ENCODE peak calls at places on chromosomes 1 and 21, in four cellular contexts. R, H, I and B are unnamed samples.

GRCh38 chr21:39613029-39613934 is 542 bp downstream of the B3GALT5 start:
- DNase-seq in R (no peak), H (no peak), I (no peak), B (peak; percentile 33)

GRCh38 chr1:26529655-26530539 is at the start of gene RPS6KA1:
- DNase-seq in R (peak; percentile 14), H (peak; percentile 68), I (no peak), B (peak; percentile 9)

GRCh38 chr1:65425697-65426096 is 5.2 kb downstream of the LEPR start:
- DNase-seq in R (peak; percentile 89), H (no peak), I (no peak), B (peak; percentile 83)

GRCh38 chr1:113488576-113489177 is 98.4 kb downstream of the MAGI3 start:
- DNase-seq in R (no peak), H (no peak), I (no peak), B (no peak)

GRCh38 chr1:26705788-26706237 is 10.0 kb downstream of the ARID1A start:
- DNase-seq in R (peak; percentile 86), H (no peak), I (no peak), B (peak; percentile 87)

GRCh38 chr1:18297896-18298648 is 182.7 kb upstream of the KLHDC7A start:
- DNase-seq in R (no peak), H (no peak), I (no peak), B (no peak)

GRCh38 chr1:24910751-24911650 is 19.1 kb downstream of the RUNX3 start:
- DNase-seq in R (peak; percentile 24), H (no peak), I (no peak), B (peak; percentile 55)

GRCh38 chr1:960371-961131 is at the start of gene KLHL17:
- DNase-seq in R (peak; percentile 52), H (peak; percentile 80), I (no peak), B (peak; percentile 71)

GRCh38 chr1:38235705-38236104 is 189.1 kb upstream of the POU3F1 start:
- DNase-seq in R (peak; percentile 83), H (no peak), I (no peak), B (peak; percentile 60)

GRCh38 chr1:109133815-109134214 is 19.9 kb downstream of the ELAPOR1 start:
- DNase-seq in R (peak; percentile 12), H (peak; percentile 69), I (no peak), B (no peak)

GRCh38 chr1:69567847-69568434 is at the start of gene LRRC7:
- DNase-seq in R (no peak), H (peak; percentile 15), I (no peak), B (no peak)

DNA sequence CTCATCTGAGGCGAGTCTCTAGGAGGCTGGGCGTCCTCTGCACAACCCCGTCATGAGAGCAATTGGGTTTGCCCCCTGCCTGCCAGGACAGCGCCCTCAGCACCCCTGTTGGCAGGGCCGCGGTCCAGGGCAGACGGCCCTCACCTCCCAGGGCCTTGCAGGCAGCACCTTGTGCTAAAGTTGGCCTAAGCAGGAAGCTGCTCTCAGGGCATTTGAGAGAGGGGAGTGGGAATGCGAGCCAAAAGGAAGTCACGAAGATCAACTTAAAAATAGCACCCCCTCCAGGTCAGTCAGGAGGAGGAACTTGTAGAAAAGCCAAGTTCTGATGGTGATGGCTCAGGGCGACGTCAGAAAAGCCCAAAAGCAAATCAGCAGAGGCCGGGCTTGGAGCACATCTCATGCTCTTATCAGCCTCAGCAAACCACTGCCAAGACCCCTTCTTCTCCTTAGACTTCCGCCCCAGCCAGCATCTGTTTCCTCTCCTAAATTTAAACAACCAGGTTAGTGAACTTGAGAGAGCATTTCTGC is 12.6 kb upstream of the ADORA3 start:
- DNase-seq in R (peak; percentile 73), H (peak; percentile 58), I (peak; percentile 82), B (peak; percentile 51)
- TF ChIP-seq CTCF in R (peak; percentile 39), H (peak; percentile 56), I (no peak), B (peak; percentile 29)

DNA sequence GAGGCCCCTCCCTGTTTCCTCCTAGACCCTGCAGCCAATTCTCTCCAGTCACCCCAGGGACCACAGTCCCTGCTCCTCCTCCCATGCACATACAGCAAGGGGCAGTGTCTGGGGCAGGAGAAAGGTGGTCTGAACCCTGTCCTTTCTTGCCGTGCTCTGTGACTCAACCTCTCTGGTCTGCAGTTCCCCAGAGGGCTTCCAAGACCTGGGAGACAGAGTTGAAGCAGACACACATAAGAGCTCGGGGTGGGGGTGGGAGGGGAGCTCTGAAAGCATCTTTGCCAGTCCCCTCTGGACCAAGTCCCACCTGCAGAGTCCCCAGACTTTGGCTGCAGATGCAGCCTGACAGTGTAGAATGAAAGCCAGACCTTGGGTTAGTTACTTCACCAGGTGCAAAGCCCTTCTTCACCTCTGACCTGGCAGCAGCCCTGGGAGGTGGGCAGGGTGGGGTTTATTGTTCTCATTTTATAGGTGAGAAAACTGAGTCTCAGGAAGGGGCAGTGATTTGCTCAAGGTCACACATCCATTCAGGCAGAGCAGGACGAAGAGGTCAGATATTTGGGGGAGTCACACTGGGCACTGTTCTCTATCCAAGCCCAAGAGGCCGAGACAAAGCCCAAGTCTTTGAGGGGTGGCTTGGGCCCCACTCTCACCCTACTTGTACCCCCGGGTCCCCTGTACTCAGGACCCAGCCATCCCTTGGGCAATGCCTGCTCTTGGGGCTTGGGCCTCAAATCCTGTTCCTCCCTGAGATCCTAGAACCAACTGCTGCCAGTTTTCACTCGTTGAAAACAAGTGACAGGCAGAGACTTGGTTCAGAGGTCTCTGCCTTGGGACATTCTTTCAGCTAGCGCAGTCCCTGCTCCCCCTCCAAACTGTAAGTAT is 693 bp downstream of the PDZK1IP1 start:
- DNase-seq in R (no peak), H (no peak), I (peak; percentile 64), B (no peak)
- H3K4me3 ChIP-seq in R (no peak overlapping the region), H (no peak overlapping the region), I (no peak overlapping the region), B (no peak overlapping the region)

GRCh38 chr21:44800103-44800502 is 1.5 kb downstream of the UBE2G2 start:
- DNase-seq in R (peak; percentile 69), H (no peak), I (no peak), B (peak; percentile 42)
- TF ChIP-seq CTCF in R (peak; percentile 57), H (peak; percentile 55), I (no peak), B (peak; percentile 49)

GRCh38 chr1:240692339-240692705 is 80.4 kb upstream of the GREM2 start:
- DNase-seq in R (no peak), H (no peak), I (no peak), B (no peak)

GRCh38 chr1:240693844-240694243 is 81.9 kb upstream of the GREM2 start:
- DNase-seq in R (no peak), H (no peak), I (no peak), B (no peak)

GRCh38 chr1:240695416-240695815 is 83.5 kb upstream of the GREM2 start:
- DNase-seq in R (no peak), H (no peak), I (no peak), B (no peak)

GRCh38 chr1:240691521-240692338 is 79.8 kb upstream of the GREM2 start:
- DNase-seq in R (peak; percentile 75), H (no peak), I (no peak), B (peak; percentile 61)

GRCh38 chr1:240693036-240693435 is 81.1 kb upstream of the GREM2 start:
- DNase-seq in R (no peak), H (no peak), I (no peak), B (no peak)
- H3K4me3 ChIP-seq in R (no peak overlapping the region), H (no peak overlapping the region), I (no peak overlapping the region), B (no peak overlapping the region)

DNA sequence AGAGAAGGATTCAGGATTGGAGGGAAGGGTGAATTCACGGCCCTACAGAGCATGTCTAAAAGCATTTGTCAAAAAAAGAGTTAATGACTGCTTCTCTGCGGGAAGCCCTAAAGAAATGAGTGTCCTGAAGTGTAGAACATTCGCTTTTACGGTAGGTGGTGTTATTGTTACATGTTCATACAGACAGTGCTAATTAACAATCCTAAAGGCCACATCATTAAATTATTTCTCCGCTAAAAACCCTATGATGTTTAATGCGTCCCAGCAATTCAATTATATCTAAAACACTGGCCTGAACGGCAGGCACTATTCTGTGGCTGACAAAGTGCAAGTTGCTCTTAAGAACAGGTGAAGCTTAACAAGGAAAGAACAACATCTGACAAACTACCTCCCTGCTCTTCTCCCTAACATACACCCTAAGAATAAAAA is 112.3 kb upstream of the NFIA start:
- DNase-seq in R (peak; percentile 55), H (no peak), I (no peak), B (peak; percentile 56)
- TF ChIP-seq CTCF in R (peak; percentile 49), H (peak; percentile 67), I (no peak), B (peak; percentile 49)